ENCODE peak calls at places on chromosomes 5 and 9, in five cellular contexts. T is tibial artery, S is endodermal cell, M is sigmoid colon, Z is stomach. X is an unnamed sample.

GRCh38 chr9:92047500-92047899 is 67.7 kb downstream of the SPTLC1 start:
- DNase-seq in S (no peak), T (no peak), M (no peak), Z (no peak), X (no peak)

GRCh38 chr9:133716564-133717112 is 21.5 kb downstream of the SARDH start:
- DNase-seq in Z (no peak), T (peak; percentile 51), M (peak; percentile 66), S (no peak), X (peak; percentile 54)

GRCh38 chr5:76544268-76544926 is 78.8 kb downstream of the F2RL2 start:
- DNase-seq in T (no peak), S (peak; percentile 78), M (no peak), Z (peak; percentile 76), X (peak; percentile 51)

GRCh38 chr5:52915176-52915875 is 73.8 kb upstream of the ITGA2 start:
- DNase-seq in Z (peak; percentile 40), S (peak; percentile 73), M (peak; percentile 70), T (no peak), X (peak; percentile 24)

GRCh38 chr5:60209146-60209840 is 315.8 kb upstream of the PDE4D start:
- DNase-seq in M (no peak), S (no peak), T (no peak), Z (no peak), X (no peak)

GRCh38 chr9:2966846-2967372 is 123.0 kb upstream of the PUM3 start:
- DNase-seq in S (no peak), M (no peak), Z (no peak), T (no peak), X (no peak)

GRCh38 chr5:82313016-82313415 is 34.9 kb upstream of the RPS23 start:
- DNase-seq in T (no peak), Z (no peak), M (no peak), S (peak; percentile 59), X (no peak)

GRCh38 chr5:138508958-138509357 is 34.1 kb downstream of the ETF1 start:
- DNase-seq in Z (no peak), S (no peak), T (no peak), M (no peak), X (no peak)

GRCh38 chr5:103938151-103938671 is 375.6 kb upstream of the NUDT12 start:
- DNase-seq in M (no peak), Z (no peak), T (no peak), S (no peak), X (no peak)

GRCh38 chr5:160922311-160922710 is 70.3 kb upstream of the ATP10B start:
- DNase-seq in S (no peak), M (no peak), Z (no peak), T (no peak), X (no peak)

GRCh38 chr9:71604197-71605063 is 163.9 kb downstream of the CEMIP2 start:
- DNase-seq in S (peak; percentile 92), Z (peak; percentile 73), M (peak; percentile 83), T (peak; percentile 74), X (peak; percentile 77)

GRCh38 chr9:87786423-87786822 is 60.5 kb downstream of the CTSL start:
- DNase-seq in S (no peak), M (no peak), T (no peak), Z (no peak), X (no peak)

GRCh38 chr5:20286512-20286911 is 298.5 kb upstream of the CDH18 start:
- DNase-seq in T (no peak), Z (no peak), S (no peak), M (no peak), X (no peak)

GRCh38 chr5:132662004-132662401 is 4.0 kb downstream of the IL13 start:
- DNase-seq in Z (peak; percentile 23), M (no peak), S (no peak), T (no peak), X (no peak)

GRCh38 chr5:53406630-53407316 is 73.7 kb upstream of the FST start:
- DNase-seq in M (no peak), Z (no peak), S (no peak), T (no peak), X (no peak)

GRCh38 chr9:71079451-71079850 is 42.0 kb downstream of the TRPM3 start:
- DNase-seq in Z (no peak), S (no peak), T (no peak), M (no peak), X (no peak)

GRCh38 chr5:132830436-132831094 is at the start of gene SHROOM1:
- DNase-seq in T (peak; percentile 78), M (no peak), Z (peak; percentile 80), S (peak; percentile 86), X (peak; percentile 87)

GRCh38 chr5:123000731-123001130 is 35.8 kb downstream of the PPIC start:
- DNase-seq in T (no peak), S (no peak), M (no peak), Z (no peak), X (no peak)

GRCh38 chr9:130894546-130894945 is 2.1 kb downstream of the QRFP start:
- DNase-seq in M (no peak), S (peak; percentile 41), Z (no peak), T (no peak), X (no peak)

GRCh38 chr5:68285857-68286611 is 70.5 kb downstream of the PIK3R1 start:
- DNase-seq in Z (no peak), M (no peak), S (no peak), T (no peak), X (no peak)

GRCh38 chr9:16625831-16626230 is 244.6 kb downstream of the BNC2 start:
- DNase-seq in S (no peak), M (no peak), Z (no peak), T (no peak), X (no peak)

GRCh38 chr5:116492776-116493175 is 81.8 kb downstream of the SEMA6A start:
- DNase-seq in S (peak; percentile 45), Z (no peak), M (no peak), T (no peak), X (no peak)

GRCh38 chr5:134554319-134555222 is 29.1 kb downstream of the JADE2 start:
- DNase-seq in T (peak; percentile 83), M (peak; percentile 92), S (no peak), Z (peak; percentile 64), X (peak; percentile 82)

GRCh38 chr9:130766031-130766903 is 68.8 kb upstream of the ABL1 start:
- DNase-seq in M (peak; percentile 72), S (no peak), Z (no peak), T (no peak), X (no peak)

GRCh38 chr5:10521466-10522223 is 42.2 kb upstream of the ANKRD33B start:
- DNase-seq in M (no peak), S (peak; percentile 84), Z (no peak), T (peak; percentile 47), X (no peak)

GRCh38 chr9:19122490-19123042 is 4.7 kb downstream of the PLIN2 start:
- DNase-seq in Z (no peak), S (no peak), T (no peak), M (no peak), X (no peak)

GRCh38 chr9:19119241-19119640 is 8.1 kb downstream of the PLIN2 start:
- DNase-seq in Z (no peak), T (no peak), S (no peak), M (no peak), X (no peak)

GRCh38 chr9:19124430-19124793 is 2.9 kb downstream of the PLIN2 start:
- DNase-seq in T (no peak), S (no peak), M (no peak), Z (no peak), X (no peak)

GRCh38 chr9:19119801-19120440 is 7.4 kb downstream of the PLIN2 start:
- DNase-seq in M (no peak), Z (no peak), T (no peak), S (no peak), X (no peak)

GRCh38 chr9:19120846-19121245 is 6.4 kb downstream of the PLIN2 start:
- DNase-seq in M (no peak), Z (no peak), T (no peak), S (no peak), X (no peak)
- H3K36me3 ChIP-seq in M (peaks cover 21% of the 10 kb centered on the region), Z (peaks cover 92% of the 10 kb centered on the region), T (peaks cover 82% of the 10 kb centered on the region), S (peaks cover 81% of the 10 kb centered on the region), X (peaks cover 94% of the 10 kb centered on the region)

GRCh38 chr9:90097237-90097636 is 492.4 kb downstream of the GADD45G start:
- DNase-seq in M (no peak), S (no peak), T (no peak), Z (no peak), X (no peak)
- H3K27ac ChIP-seq in M (no peak overlapping the region), S (no peak overlapping the region), T (no peak overlapping the region), Z (no peak overlapping the region), X (no peak overlapping the region)

DNA sequence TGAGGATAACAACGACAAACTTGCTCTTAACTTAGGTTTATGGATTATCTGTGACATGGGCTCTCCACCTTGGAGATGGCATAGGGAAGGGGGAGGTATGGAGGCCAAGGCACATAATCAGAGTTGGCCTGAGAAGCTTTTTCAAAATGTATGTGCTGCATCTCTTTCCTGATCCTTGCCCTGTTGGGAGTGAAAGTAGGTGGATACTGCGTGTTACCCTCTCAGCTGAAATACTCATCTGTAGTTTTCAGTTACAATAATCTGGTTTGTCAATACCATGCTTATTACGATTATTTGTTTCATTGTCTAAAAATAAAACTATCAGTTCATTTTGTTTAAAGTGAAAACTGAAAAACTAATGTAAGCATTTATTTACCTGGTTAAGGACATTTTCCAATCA is 86.7 kb downstream of the SLC44A1 start:
- DNase-seq in M (no peak), T (no peak), S (no peak), Z (no peak), X (no peak)
- H3K4me1 ChIP-seq in M (peaks cover 3% of the 10 kb centered on the region), T (no peaks in the 10 kb centered on the region), S (no peaks in the 10 kb centered on the region), Z (peaks cover 31% of the 10 kb centered on the region), X (peaks cover 7% of the 10 kb centered on the region)

GRCh38 chr5:141529873-141530272 is 41.0 kb downstream of the PCDHGC5 start:
- DNase-seq in Z (no peak), S (no peak), T (no peak), M (no peak), X (no peak)
- H3K36me3 ChIP-seq in Z (peaks cover 75% of the 10 kb centered on the region), S (peaks cover 91% of the 10 kb centered on the region), T (peaks cover 59% of the 10 kb centered on the region), M (no peaks in the 10 kb centered on the region), X (no peaks in the 10 kb centered on the region)

GRCh38 chr5:1315018-1315708 is 20.3 kb upstream of the TERT start:
- DNase-seq in T (peak; percentile 53), S (peak; percentile 40), Z (peak; percentile 16), M (no peak), X (no peak)

GRCh38 chr5:1317921-1318565 is 23.2 kb upstream of the TERT start:
- DNase-seq in T (no peak), S (peak; percentile 26), M (peak; percentile 28), Z (no peak), X (no peak)

GRCh38 chr5:1316941-1317340 is 22.1 kb upstream of the TERT start:
- DNase-seq in M (peak; percentile 25), Z (no peak), T (no peak), S (peak; percentile 46), X (no peak)

GRCh38 chr5:1315709-1316587 is 21.1 kb upstream of the TERT start:
- DNase-seq in S (peak; percentile 75), Z (peak; percentile 88), M (peak; percentile 53), T (peak; percentile 43), X (peak; percentile 84)

DNA sequence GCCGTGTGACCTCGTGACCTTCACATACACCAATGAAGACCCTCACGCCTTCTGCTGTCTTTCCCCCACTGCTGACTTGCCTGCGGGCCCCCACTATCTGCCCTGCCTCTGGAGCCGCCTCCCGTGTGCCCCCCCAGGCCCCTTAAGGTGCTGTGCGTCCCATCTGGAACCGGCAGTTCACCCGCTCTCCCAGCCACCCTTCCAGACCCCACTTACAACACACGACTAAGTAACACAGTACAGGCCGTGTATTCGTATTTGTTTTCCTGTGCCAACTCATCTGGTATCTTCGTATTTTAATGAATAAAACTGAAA is 21.7 kb upstream of the TERT start:
- DNase-seq in Z (no peak), M (peak; percentile 46), S (no peak), T (no peak), X (no peak)
- H3K27ac ChIP-seq in Z (peak overlapping the region; percentile 76), M (no peak overlapping the region), S (no peak overlapping the region), T (no peak overlapping the region), X (peak overlapping the region; percentile 27)

X was measured in right lobe of liver.